ENCODE peak calls at places on chromosomes 5 and 9, in eight cellular contexts. K, Q, A, U, N, G, T and S are unnamed samples.
A peak's percentile ranks its signal among the peaks of the same experiment; 100 is the strongest.

GRCh38 chr5:158195811-158196210 is 336.9 kb upstream of the CLINT1 start:
- DNase-seq in K (no peak), Q (no peak), A (no peak), U (no peak), N (no peak), G (no peak), T (no peak), S (no peak)

GRCh38 chr5:178149199-178149932 is 4.3 kb downstream of the NHP2 start:
- DNase-seq in K (no peak), Q (no peak), A (no peak), U (no peak), N (no peak), G (no peak), T (no peak), S (no peak)

GRCh38 chr5:91941590-91941989 is 558.5 kb upstream of the ARRDC3 start:
- DNase-seq in K (no peak), Q (no peak), A (no peak), U (no peak), N (no peak), G (no peak), T (no peak), S (no peak)

GRCh38 chr9:137708590-137709284 is 89.9 kb downstream of the EHMT1 start:
- DNase-seq in K (no peak), Q (no peak), A (no peak), U (no peak), N (peak; percentile 39), G (no peak), T (no peak), S (no peak)

GRCh38 chr9:136273921-136274785 is 28.5 kb upstream of the QSOX2 start:
- DNase-seq in K (no peak), Q (no peak), A (no peak), U (no peak), N (no peak), G (no peak), T (no peak), S (no peak)

GRCh38 chr5:135458921-135459331 is 6.8 kb upstream of the TIFAB start:
- DNase-seq in K (peak; percentile 30), Q (no peak), A (peak; percentile 7), U (no peak), N (no peak), G (no peak), T (no peak), S (no peak)

GRCh38 chr5:90386099-90386710 is 23.4 kb downstream of the CETN3 start:
- DNase-seq in K (no peak), Q (no peak), A (peak; percentile 21), U (no peak), N (no peak), G (no peak), T (no peak), S (no peak)

GRCh38 chr5:138668451-138668850 is 84.8 kb upstream of the CTNNA1 start:
- DNase-seq in K (no peak), Q (no peak), A (no peak), U (peak; percentile 65), N (no peak), G (no peak), T (no peak), S (no peak)

GRCh38 chr5:65699338-65699737 is 22.6 kb downstream of the SGTB start:
- DNase-seq in K (no peak), Q (no peak), A (no peak), U (no peak), N (no peak), G (no peak), T (no peak), S (no peak)

GRCh38 chr9:2261421-2262103 is 246.4 kb downstream of the SMARCA2 start:
- DNase-seq in K (no peak), Q (no peak), A (peak; percentile 24), U (no peak), N (no peak), G (no peak), T (no peak), S (no peak)

GRCh38 chr5:34598177-34598794 is 57.8 kb upstream of the RAI14 start:
- DNase-seq in K (no peak), Q (no peak), A (peak; percentile 35), U (no peak), N (no peak), G (no peak), T (no peak), S (peak; percentile 36)

GRCh38 chr5:115381911-115382662 is 85.6 kb upstream of the CCDC112 start:
- DNase-seq in K (no peak), Q (no peak), A (no peak), U (no peak), N (no peak), G (no peak), T (no peak), S (no peak)

GRCh38 chr5:146176805-146177204 is 5.6 kb downstream of the LARS1 start:
- DNase-seq in K (no peak), Q (no peak), A (no peak), U (no peak), N (no peak), G (no peak), T (no peak), S (no peak)

GRCh38 chr5:87243161-87243877 is 24.4 kb upstream of the RASA1 start:
- DNase-seq in K (no peak), Q (no peak), A (no peak), U (no peak), N (no peak), G (no peak), T (no peak), S (no peak)

GRCh38 chr5:150584561-150585335 is 55.7 kb upstream of the SYNPO start:
- DNase-seq in K (no peak), Q (no peak), A (no peak), U (no peak), N (no peak), G (no peak), T (no peak), S (no peak)

GRCh38 chr5:180609817-180610550 is 18.7 kb upstream of the SCGB3A1 start:
- DNase-seq in K (no peak), Q (no peak), A (no peak), U (no peak), N (no peak), G (no peak), T (no peak), S (no peak)

GRCh38 chr5:848671-849111 is 2.1 kb downstream of the ZDHHC11 start:
- DNase-seq in K (no peak), Q (no peak), A (no peak), U (no peak), N (no peak), G (no peak), T (no peak), S (no peak)

GRCh38 chr9:100083448-100084144 is 15.2 kb downstream of the ERP44 start:
- DNase-seq in K (no peak), Q (no peak), A (no peak), U (no peak), N (no peak), G (no peak), T (no peak), S (no peak)

GRCh38 chr5:169904568-169904967 is 75.7 kb downstream of the INSYN2B start:
- DNase-seq in K (no peak), Q (no peak), A (no peak), U (no peak), N (no peak), G (no peak), T (no peak), S (no peak)

GRCh38 chr5:154312000-154312399 is 121.5 kb downstream of the GALNT10 start:
- DNase-seq in K (no peak), Q (no peak), A (no peak), U (no peak), N (no peak), G (no peak), T (no peak), S (no peak)

GRCh38 chr9:76793784-76794431 is 29.7 kb downstream of the PCA3 start:
- DNase-seq in K (no peak), Q (no peak), A (no peak), U (no peak), N (no peak), G (no peak), T (no peak), S (no peak)

GRCh38 chr5:56422060-56422762 is 189.1 kb upstream of the ANKRD55 start:
- DNase-seq in K (no peak), Q (no peak), A (peak; percentile 6), U (no peak), N (peak; percentile 85), G (no peak), T (no peak), S (no peak)

GRCh38 chr5:15914603-15915002 is 265.0 kb downstream of the MARCHF11 start:
- DNase-seq in K (no peak), Q (no peak), A (no peak), U (no peak), N (no peak), G (no peak), T (no peak), S (no peak)

GRCh38 chr9:114810614-114811013 is 4.8 kb upstream of the TNFSF15 start:
- DNase-seq in K (no peak), Q (no peak), A (no peak), U (no peak), N (no peak), G (no peak), T (no peak), S (no peak)

GRCh38 chr5:64666058-64666457 is 24.2 kb upstream of the SHISAL2B start:
- DNase-seq in K (no peak), Q (no peak), A (no peak), U (no peak), N (no peak), G (no peak), T (no peak), S (no peak)

GRCh38 chr9:85600675-85601263 is 141.0 kb downstream of the AGTPBP1 start:
- DNase-seq in K (no peak), Q (no peak), A (no peak), U (no peak), N (no peak), G (no peak), T (no peak), S (no peak)

GRCh38 chr9:136370687-136371530 is 2.6 kb downstream of the CARD9 start:
- DNase-seq in K (no peak), Q (no peak), A (no peak), U (no peak), N (no peak), G (no peak), T (no peak), S (no peak)

GRCh38 chr9:97921959-97922905 is at the start of gene TRMO:
- DNase-seq in K (peak; percentile 97), Q (peak; percentile 97), A (peak; percentile 98), U (peak; percentile 97), N (peak; percentile 97), G (peak; percentile 93), T (peak; percentile 76), S (peak; percentile 99)
- TF ChIP-seq POLR2A in K (peak; percentile 89), Q (peak; percentile 90), A (peak; percentile 97), U (peak; percentile 44), N (peak; percentile 78), G (peak; percentile 75), T (peak; percentile 95), S (peak; percentile 85)

GRCh38 chr5:43121565-43122484 is 1.1 kb downstream of the ZNF131 start:
- DNase-seq in K (peak; percentile 21), Q (no peak), A (no peak), U (peak; percentile 12), N (peak; percentile 17), G (no peak), T (no peak), S (no peak)
- TF ChIP-seq POLR2A in K (no peak), Q (peak; percentile 86), A (no peak), U (peak; percentile 61), N (peak; percentile 53), G (peak; percentile 87), T (peak; percentile 18), S (peak; percentile 75)

GRCh38 chr9:4508907-4509589 is 18.8 kb downstream of the SLC1A1 start:
- DNase-seq in K (no peak), Q (no peak), A (no peak), U (no peak), N (no peak), G (no peak), T (no peak), S (no peak)
- TF ChIP-seq POLR2A in K (no peak), Q (no peak), A (no peak), U (no peak), N (no peak), G (no peak), T (no peak), S (no peak)

GRCh38 chr5:10249948-10250803 is at the start of gene CCT5:
- DNase-seq in K (peak; percentile 92), Q (peak; percentile 79), A (peak; percentile 98), U (peak; percentile 93), N (peak; percentile 94), G (peak; percentile 93), T (peak; percentile 78), S (peak; percentile 95)
- TF ChIP-seq POLR2A in K (no peak), Q (peak; percentile 50), A (peak; percentile 51), U (no peak), N (peak; percentile 59), G (peak; percentile 64), T (peak; percentile 89), S (no peak)